ENCODE peak calls at places on chromosomes 5 and 9, in five cellular contexts. H is HepG2, P is left lung, C is HCT116, Y is Panc1. Z is an unnamed sample. For H3K4me1 and H3K36me3, the result is how much of the 10 kb centered on the place peaks cover.

GRCh38 chr9:14993891-14994554 is 83.8 kb upstream of the FREM1 start:
- ATAC-seq in H (no peak), P (no peak), C (no peak), Y (no peak), Z (no peak)

GRCh38 chr9:72952914-72953313 is at the start of gene ALDH1A1:
- ATAC-seq in H (peak), P (peak), C (no peak), Y (no peak), Z (peak)

GRCh38 chr5:38613992-38614836 is 57.8 kb upstream of the LIFR start:
- ATAC-seq in H (no peak), P (peak), C (peak), Y (no peak), Z (no peak)

GRCh38 chr9:74861773-74862172 is 25.9 kb downstream of the TRPM6 start:
- ATAC-seq in H (no peak), P (no peak), C (no peak), Y (no peak), Z (no peak)

GRCh38 chr5:11322133-11322532 is 561.1 kb upstream of the DAP start:
- ATAC-seq in H (no peak), P (peak), C (no peak), Y (no peak), Z (peak)

GRCh38 chr5:145812877-145813276 is 22.3 kb downstream of the PRELID2 start:
- ATAC-seq in H (no peak), P (no peak), C (no peak), Y (no peak), Z (no peak)

GRCh38 chr5:101024299-101024698 is 121.2 kb upstream of the ST8SIA4 start:
- ATAC-seq in H (no peak), P (no peak), C (no peak), Y (no peak), Z (no peak)

GRCh38 chr9:35798658-35799366 is 7.4 kb downstream of the NPR2 start:
- ATAC-seq in H (no peak), P (peak), C (peak), Y (no peak), Z (no peak)

GRCh38 chr5:95399034-95399433 is 7.9 kb downstream of the FAM81B start:
- ATAC-seq in H (no peak), P (no peak), C (no peak), Y (no peak), Z (no peak)

GRCh38 chr9:76223749-76224340 is 170.4 kb downstream of the RFK start:
- ATAC-seq in H (no peak), P (no peak), C (no peak), Y (no peak), Z (peak)

GRCh38 chr5:17114233-17114632 is 103.2 kb upstream of the BASP1 start:
- ATAC-seq in H (no peak), P (no peak), C (no peak), Y (no peak), Z (no peak)

GRCh38 chr9:134550584-134550983 is 91.0 kb upstream of the COL5A1 start:
- ATAC-seq in H (no peak), P (no peak), C (no peak), Y (no peak), Z (no peak)

GRCh38 chr9:82681809-82682208 is 381.1 kb downstream of the RASEF start:
- ATAC-seq in H (no peak), P (no peak), C (no peak), Y (no peak), Z (no peak)

GRCh38 chr9:109097156-109097555 is 22.6 kb downstream of the TMEM245 start:
- ATAC-seq in H (no peak), P (no peak), C (no peak), Y (no peak), Z (no peak)

GRCh38 chr5:82881571-82882200 is 195.5 kb downstream of the TMEM167A start:
- ATAC-seq in H (no peak), P (no peak), C (no peak), Y (no peak), Z (no peak)

GRCh38 chr5:96006291-96006690 is 44.6 kb upstream of the ELL2 start:
- ATAC-seq in H (no peak), P (no peak), C (no peak), Y (no peak), Z (no peak)

GRCh38 chr5:143491644-143492043 is 88.2 kb upstream of the NR3C1 start:
- ATAC-seq in H (peak), P (peak), C (no peak), Y (no peak), Z (no peak)

GRCh38 chr5:67366961-67367360 is 170.4 kb upstream of the CD180 start:
- ATAC-seq in H (no peak), P (no peak), C (no peak), Y (no peak), Z (no peak)

GRCh38 chr9:75713373-75713772 is 177.1 kb upstream of the PCSK5 start:
- ATAC-seq in H (no peak), P (no peak), C (no peak), Y (no peak), Z (no peak)

GRCh38 chr9:121906074-121906520 is 187.0 kb downstream of the TTLL11 start:
- ATAC-seq in H (no peak), P (no peak), C (no peak), Y (no peak), Z (peak)

GRCh38 chr9:84139296-84140100 is 158.9 kb downstream of the RMI1 start:
- ATAC-seq in H (no peak), P (peak), C (no peak), Y (no peak), Z (no peak)

GRCh38 chr9:18947772-18948391 is 85.1 kb downstream of the SAXO1 start:
- ATAC-seq in H (peak), P (peak), C (peak), Y (no peak), Z (peak)

GRCh38 chr5:112371054-112371453 is 48.0 kb downstream of the EPB41L4A start:
- ATAC-seq in H (no peak), P (no peak), C (no peak), Y (no peak), Z (no peak)

GRCh38 chr9:124797343-124798103 is 20.6 kb downstream of the OLFML2A start:
- ATAC-seq in H (no peak), P (no peak), C (no peak), Y (no peak), Z (peak)

GRCh38 chr5:125310749-125311148 is 564.3 kb upstream of the ZNF608 start:
- ATAC-seq in H (no peak), P (no peak), C (no peak), Y (no peak), Z (no peak)

GRCh38 chr9:37497320-37497719 is 11.6 kb downstream of the POLR1E start:
- ATAC-seq in H (no peak), P (no peak), C (no peak), Y (no peak), Z (no peak)

GRCh38 chr9:113632776-113633590 is 169.5 kb downstream of the RGS3 start:
- ATAC-seq in H (no peak), P (peak), C (no peak), Y (no peak), Z (no peak)

GRCh38 chr5:82975812-82976211 is 101.4 kb downstream of the TMEM167A start:
- ATAC-seq in H (no peak), P (no peak), C (peak), Y (no peak), Z (no peak)

GRCh38 chr5:144265643-144266042 is 95.0 kb downstream of the KCTD16 start:
- ATAC-seq in H (no peak), P (no peak), C (no peak), Y (no peak), Z (no peak)

DNA sequence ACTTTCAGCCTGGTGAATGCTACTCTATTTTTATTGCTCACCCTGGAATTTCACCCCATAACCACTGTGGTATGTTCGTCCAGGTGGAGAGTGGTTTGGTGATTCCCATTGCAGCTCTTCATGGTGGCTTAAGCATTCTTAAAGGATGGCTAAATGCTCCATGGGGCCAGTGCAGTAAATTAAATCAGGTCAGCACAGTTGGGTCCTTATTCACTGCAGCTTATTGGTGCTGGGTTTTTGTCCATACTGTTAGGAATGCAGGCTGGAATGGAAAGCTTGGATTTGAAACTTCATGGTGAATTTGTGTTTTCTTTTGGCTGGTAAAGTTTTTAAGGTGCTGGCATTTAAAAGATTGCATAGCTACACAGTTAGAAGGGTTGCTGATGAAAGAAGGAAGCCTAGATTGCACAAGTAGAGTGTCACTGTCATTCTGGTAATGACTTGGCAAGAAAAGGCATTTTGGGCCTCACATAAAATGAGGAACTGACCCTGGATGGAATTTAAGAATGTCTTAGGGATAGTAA is 39.4 kb downstream of the TLE4 start:
- ATAC-seq in H (no peak), P (peak), C (no peak), Y (no peak), Z (peak)
- H3K4me1 ChIP-seq in H (under half), P (under half), C (under half), Y (under half), Z (half or more)

GRCh38 chr9:92617195-92617813 is 52.6 kb downstream of the IPPK start:
- ATAC-seq in H (peak), P (no peak), C (peak), Y (no peak), Z (no peak)

GRCh38 chr9:92614763-92615441 is 55.0 kb downstream of the IPPK start:
- ATAC-seq in H (no peak), P (peak), C (no peak), Y (no peak), Z (no peak)

GRCh38 chr9:92617951-92618510 is 51.9 kb downstream of the IPPK start:
- ATAC-seq in H (no peak), P (no peak), C (no peak), Y (no peak), Z (no peak)

GRCh38 chr9:92615790-92616189 is 54.1 kb downstream of the IPPK start:
- ATAC-seq in H (peak), P (no peak), C (no peak), Y (no peak), Z (no peak)

GRCh38 chr9:92616199-92617129 is 53.5 kb downstream of the IPPK start:
- ATAC-seq in H (peak), P (peak), C (no peak), Y (no peak), Z (peak)
- H3K36me3 ChIP-seq in H (under half), P (under half), C (under half), Y (under half), Z (under half)

GRCh38 chr9:95264954-95265615 is 52.4 kb downstream of the FANCC start:
- ATAC-seq in H (no peak), P (no peak), C (no peak), Y (no peak), Z (no peak)
- TF ChIP-seq CTCF in H (peak), P (no peak), C (peak), Y (peak), Z (peak)

DNA sequence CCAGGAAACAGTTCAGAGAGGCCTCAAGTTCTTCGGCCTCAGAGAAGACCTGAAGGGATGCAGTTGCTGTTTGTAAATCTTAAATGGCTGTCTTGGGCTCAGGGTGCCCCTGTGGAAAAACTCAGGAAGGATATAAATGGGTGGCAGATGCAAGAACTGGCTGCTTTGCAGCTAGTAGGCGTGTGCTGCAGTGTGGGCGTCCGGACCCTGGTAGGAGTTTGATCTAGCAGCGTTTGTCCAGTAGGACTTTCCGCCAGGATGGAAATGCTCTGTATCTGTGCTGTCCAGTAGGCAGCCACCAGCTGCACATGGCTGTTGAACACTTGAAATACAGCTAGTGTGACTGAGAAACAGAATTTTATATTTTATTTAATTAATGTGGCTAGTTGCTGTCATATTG is 7.7 kb downstream of the CDX1 start:
- ATAC-seq in H (no peak), P (no peak), C (no peak), Y (no peak), Z (no peak)
- H3K4me1 ChIP-seq in H (under half), P (under half), C (under half), Y (under half), Z (under half)

DNA sequence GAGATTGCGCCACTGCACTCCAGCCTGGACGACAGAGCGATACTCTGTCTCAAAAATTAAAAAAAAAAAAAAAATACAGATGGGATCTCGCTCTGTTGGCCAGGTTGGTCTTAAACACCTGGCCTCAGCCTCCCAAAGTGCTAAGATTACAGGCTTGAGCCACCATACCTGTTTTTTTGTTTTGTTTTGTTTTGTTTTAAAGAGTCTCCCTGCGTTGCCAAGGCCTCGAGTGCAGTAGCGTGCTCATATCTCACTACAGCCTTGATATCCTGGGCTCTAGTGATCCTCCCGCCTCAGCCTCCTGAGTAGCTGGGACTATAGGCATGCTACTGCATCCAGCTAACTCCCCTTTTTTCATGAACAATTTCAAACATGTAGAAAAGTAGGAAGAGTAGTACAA is 7.2 kb downstream of the ATP6V0E1 start:
- ATAC-seq in H (no peak), P (no peak), C (no peak), Y (no peak), Z (no peak)
- H3K36me3 ChIP-seq in H (under half), P (under half), C (under half), Y (under half), Z (half or more)

GRCh38 chr5:140806834-140807775 is at the start of gene PCDHA4:
- ATAC-seq in H (peak), P (peak), C (peak), Y (peak), Z (no peak)
- TF ChIP-seq CTCF in H (peak), P (peak), C (peak), Y (peak), Z (peak)

GRCh38 chr5:9951861-9952260 is 297.8 kb downstream of the ATPSCKMT start:
- ATAC-seq in H (no peak), P (no peak), C (no peak), Y (no peak), Z (no peak)

GRCh38 chr5:9947944-9948343 is 301.7 kb downstream of the ATPSCKMT start:
- ATAC-seq in H (no peak), P (no peak), C (no peak), Y (no peak), Z (no peak)

DNA sequence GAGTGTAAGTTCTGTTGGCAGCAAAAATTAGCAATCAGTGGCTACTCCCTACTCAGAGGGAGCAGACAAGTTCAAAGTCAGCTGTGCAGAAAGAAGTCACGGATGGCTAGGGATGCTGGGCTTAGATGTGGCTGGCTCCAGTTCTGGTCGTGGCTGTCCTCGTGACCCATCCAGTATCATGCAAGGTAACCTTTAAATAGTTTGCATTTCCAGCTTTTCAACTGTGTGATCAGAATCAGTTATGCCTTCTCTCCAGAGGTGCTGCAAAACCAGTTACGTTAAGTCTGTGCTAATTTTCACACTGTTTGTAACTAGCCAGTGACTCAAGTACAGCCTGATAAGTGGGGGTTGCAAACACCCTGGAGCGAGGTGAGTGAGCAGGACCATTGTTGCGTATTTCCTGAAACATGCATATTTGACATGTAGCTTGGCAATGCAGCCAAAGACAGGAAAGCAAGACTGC is 302.4 kb downstream of the ATPSCKMT start:
- ATAC-seq in H (no peak), P (peak), C (no peak), Y (no peak), Z (no peak)
- H3K4me1 ChIP-seq in H (under half), P (under half), C (under half), Y (under half), Z (under half)

DNA sequence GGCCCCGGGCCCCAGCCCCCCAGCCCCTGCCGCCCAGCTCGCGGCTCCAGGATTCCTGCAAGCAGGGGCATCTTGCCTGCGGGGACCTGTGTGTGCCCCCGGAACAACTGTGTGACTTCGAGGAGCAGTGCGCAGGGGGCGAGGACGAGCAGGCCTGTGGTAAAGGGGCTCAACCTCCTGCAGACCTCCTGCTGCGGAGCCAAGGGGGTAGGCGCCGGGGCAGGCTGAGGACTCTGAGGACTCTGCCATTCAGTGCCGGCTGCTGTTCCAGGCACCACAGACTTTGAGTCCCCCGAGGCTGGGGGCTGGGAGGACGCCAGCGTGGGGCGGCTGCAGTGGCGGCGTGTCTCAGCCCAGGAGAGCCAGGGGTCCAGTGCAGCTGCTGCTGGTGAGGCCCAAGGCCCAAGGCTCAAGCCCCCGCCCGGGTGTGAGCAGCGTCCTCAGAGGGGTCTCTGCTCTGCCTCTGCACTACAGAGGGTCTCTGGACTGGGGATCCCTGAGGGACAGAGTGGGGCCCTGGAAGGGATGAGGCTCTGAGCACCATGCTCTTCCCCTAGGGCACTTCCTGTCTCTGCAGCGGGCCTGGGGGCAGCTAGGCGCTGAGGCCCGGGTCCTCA is 3.4 kb downstream of the MAMDC4 start:
- ATAC-seq in H (no peak), P (no peak), C (no peak), Y (no peak), Z (no peak)
- H3K36me3 ChIP-seq in H (under half), P (under half), C (under half), Y (under half), Z (under half)

DNA sequence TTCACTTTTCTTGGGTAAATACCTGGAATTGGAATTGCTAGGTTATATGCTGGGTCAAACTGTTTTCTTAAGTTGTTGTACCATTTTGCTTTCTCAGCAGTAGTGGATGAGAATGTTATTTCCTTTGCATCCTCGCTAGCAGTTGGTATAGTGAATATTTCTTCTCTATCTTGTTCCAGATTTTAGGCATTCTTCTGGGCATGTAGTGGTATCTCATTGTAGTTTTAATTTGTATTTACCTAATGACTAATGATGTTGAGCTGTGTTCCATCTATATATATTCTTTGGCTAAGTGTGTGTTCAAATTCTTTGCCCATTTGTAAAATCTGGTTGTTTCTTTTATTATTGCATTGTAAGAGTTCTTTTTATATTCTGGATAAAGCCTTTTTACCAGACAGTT is 333.3 kb downstream of the MAT2B start:
- ATAC-seq in H (no peak), P (no peak), C (no peak), Y (no peak), Z (no peak)
- TF ChIP-seq CTCF in H (no peak), P (no peak), C (no peak), Y (no peak), Z (no peak)

Z was measured in gastroesophageal sphincter.